ENCODE peak calls at places on chromosomes 2 and 18, in nine cellular contexts. O is tibial nerve, R is left ventricle myocardium inferior, M is skeletal muscle cell, A is GM12878, Y is dorsolateral prefrontal cortex, P is fibroblast of lung, Q is AG04449, X is left lung. F is an unnamed sample.

GRCh38 chr18:49730951-49731391 is 82.4 kb downstream of the ACAA2 start:
- DNase-seq in O (no peak), R (no peak), M (no peak), A (no peak), Y (no peak), P (no peak), Q (no peak), X (no peak), F (no peak)

GRCh38 chr2:109554758-109555157 is 59.0 kb downstream of the SEPTIN10 start:
- DNase-seq in O (no peak), R (no peak), M (no peak), A (no peak), Y (no peak), P (no peak), Q (no peak), X (no peak), F (no peak)

GRCh38 chr2:38947241-38948239 is 57.9 kb downstream of the ARHGEF33 start:
- DNase-seq in O (peak), R (peak), M (no peak), A (peak), Y (peak), P (peak), Q (peak), X (peak), F (peak)

GRCh38 chr18:59021500-59021899 is 118.2 kb upstream of the SEC11C start:
- DNase-seq in O (no peak), R (peak), M (no peak), A (no peak), Y (no peak), P (no peak), Q (no peak), X (no peak), F (no peak)

GRCh38 chr2:203327582-203327917 is 644 bp upstream of the ABI2 start:
- DNase-seq in O (no peak), R (no peak), M (no peak), A (no peak), Y (no peak), P (no peak), Q (no peak), X (no peak), F (no peak)

GRCh38 chr2:44753552-44754285 is 187.8 kb upstream of the SIX3 start:
- DNase-seq in O (no peak), R (no peak), M (peak), A (peak), Y (no peak), P (peak), Q (no peak), X (no peak), F (peak)

GRCh38 chr2:223057545-223057944 is 5.6 kb downstream of the KCNE4 start:
- DNase-seq in O (no peak), R (no peak), M (no peak), A (no peak), Y (no peak), P (no peak), Q (no peak), X (no peak), F (no peak)

GRCh38 chr2:63035169-63035568 is 15.5 kb upstream of the OTX1 start:
- DNase-seq in O (no peak), R (no peak), M (no peak), A (no peak), Y (no peak), P (no peak), Q (no peak), X (no peak), F (no peak)

GRCh38 chr2:135825131-135825854 is 11.7 kb downstream of the LCT start:
- DNase-seq in O (no peak), R (no peak), M (no peak), A (no peak), Y (no peak), P (no peak), Q (no peak), X (no peak), F (no peak)

GRCh38 chr2:178523596-178524134 is 43.4 kb downstream of the PLEKHA3 start:
- DNase-seq in O (no peak), R (no peak), M (no peak), A (no peak), Y (no peak), P (no peak), Q (no peak), X (no peak), F (no peak)

GRCh38 chr18:23822590-23823385 is 133.5 kb downstream of the LAMA3 start:
- DNase-seq in O (no peak), R (no peak), M (no peak), A (no peak), Y (no peak), P (peak), Q (no peak), X (no peak), F (peak)

GRCh38 chr2:58571181-58571852 is 330.2 kb upstream of the FANCL start:
- DNase-seq in O (peak), R (no peak), M (peak), A (peak), Y (no peak), P (peak), Q (peak), X (no peak), F (peak)

GRCh38 chr2:127220102-127220806 is at the start of gene CYP27C1:
- DNase-seq in O (no peak), R (no peak), M (no peak), A (no peak), Y (no peak), P (peak), Q (no peak), X (no peak), F (no peak)

GRCh38 chr2:149715005-149715592 is 127.5 kb upstream of the MMADHC start:
- DNase-seq in O (no peak), R (no peak), M (no peak), A (no peak), Y (no peak), P (peak), Q (no peak), X (no peak), F (peak)

GRCh38 chr2:196985524-196986183 is 59.1 kb upstream of the PGAP1 start:
- DNase-seq in O (no peak), R (no peak), M (no peak), A (no peak), Y (no peak), P (no peak), Q (no peak), X (no peak), F (no peak)

GRCh38 chr2:240355962-240356361 is 79.5 kb upstream of the GPC1 start:
- DNase-seq in O (no peak), R (no peak), M (no peak), A (no peak), Y (no peak), P (no peak), Q (no peak), X (peak), F (no peak)

GRCh38 chr2:128635361-128635900 is 316.8 kb upstream of the HS6ST1 start:
- DNase-seq in O (no peak), R (no peak), M (no peak), A (no peak), Y (no peak), P (no peak), Q (no peak), X (peak), F (no peak)

GRCh38 chr2:150612957-150613710 is 125.7 kb upstream of the RND3 start:
- DNase-seq in O (no peak), R (no peak), M (no peak), A (no peak), Y (no peak), P (no peak), Q (no peak), X (no peak), F (no peak)

GRCh38 chr2:68435605-68436004 is 31.5 kb downstream of the FBXO48 start:
- DNase-seq in O (no peak), R (no peak), M (peak), A (no peak), Y (no peak), P (peak), Q (peak), X (no peak), F (no peak)

GRCh38 chr2:56811401-56811800 is 627.6 kb downstream of the CCDC85A start:
- DNase-seq in O (no peak), R (no peak), M (no peak), A (no peak), Y (no peak), P (no peak), Q (no peak), X (no peak), F (no peak)

GRCh38 chr2:211376410-211376809 is 820.0 kb downstream of the CPS1 start:
- DNase-seq in O (no peak), R (no peak), M (no peak), A (no peak), Y (no peak), P (no peak), Q (no peak), X (no peak), F (no peak)

GRCh38 chr2:160406591-160407392 is 86.8 kb downstream of the RBMS1 start:
- DNase-seq in O (peak), R (peak), M (peak), A (no peak), Y (peak), P (peak), Q (no peak), X (peak), F (no peak)

GRCh38 chr2:77484026-77484425 is 38.1 kb downstream of the LRRTM4 start:
- DNase-seq in O (no peak), R (no peak), M (no peak), A (no peak), Y (no peak), P (peak), Q (no peak), X (no peak), F (no peak)

GRCh38 chr2:29663266-29663665 is 258.1 kb downstream of the ALK start:
- DNase-seq in O (no peak), R (no peak), M (peak), A (no peak), Y (no peak), P (peak), Q (peak), X (no peak), F (peak)

GRCh38 chr2:12982149-12982584 is 265.4 kb downstream of the TRIB2 start:
- DNase-seq in O (no peak), R (no peak), M (no peak), A (no peak), Y (no peak), P (peak), Q (no peak), X (no peak), F (no peak)

GRCh38 chr2:147365577-147365976 is 479.3 kb upstream of the ACVR2A start:
- DNase-seq in O (no peak), R (no peak), M (no peak), A (no peak), Y (no peak), P (no peak), Q (no peak), X (no peak), F (no peak)

GRCh38 chr2:241417626-241418025 is 61.5 kb downstream of the FARP2 start:
- DNase-seq in O (no peak), R (no peak), M (no peak), A (no peak), Y (no peak), P (no peak), Q (no peak), X (no peak), F (no peak)

GRCh38 chr2:240888890-240889573 is 6.9 kb downstream of the MAB21L4 start:
- DNase-seq in O (no peak), R (no peak), M (no peak), A (no peak), Y (no peak), P (no peak), Q (no peak), X (no peak), F (no peak)

GRCh38 chr2:213188971-213189899 is 37.8 kb upstream of the IKZF2 start:
- DNase-seq in O (no peak), R (no peak), M (no peak), A (no peak), Y (no peak), P (peak), Q (no peak), X (no peak), F (no peak)

GRCh38 chr2:222912117-222912516 is 51.3 kb downstream of the ACSL3 start:
- DNase-seq in O (peak), R (no peak), M (peak), A (peak), Y (no peak), P (no peak), Q (no peak), X (no peak), F (no peak)

GRCh38 chr2:119707117-119708087 is 28.4 kb downstream of the TMEM177 start:
- DNase-seq in O (no peak), R (no peak), M (no peak), A (no peak), Y (no peak), P (no peak), Q (no peak), X (no peak), F (no peak)

GRCh38 chr2:8821276-8822217 is 15.9 kb downstream of the KIDINS220 start:
- DNase-seq in O (peak), R (peak), M (peak), A (no peak), Y (no peak), P (peak), Q (peak), X (peak), F (no peak)

GRCh38 chr2:121018136-121019057 is 266.6 kb downstream of the TFCP2L1 start:
- DNase-seq in O (no peak), R (peak), M (peak), A (no peak), Y (no peak), P (peak), Q (no peak), X (peak), F (no peak)

GRCh38 chr2:121021685-121022084 is 263.3 kb downstream of the TFCP2L1 start:
- DNase-seq in O (peak), R (no peak), M (no peak), A (no peak), Y (no peak), P (no peak), Q (no peak), X (no peak), F (no peak)

GRCh38 chr2:121017411-121017810 is 267.6 kb downstream of the TFCP2L1 start:
- DNase-seq in O (no peak), R (no peak), M (no peak), A (no peak), Y (no peak), P (no peak), Q (no peak), X (no peak), F (no peak)

GRCh38 chr2:121019756-121020155 is 265.2 kb downstream of the TFCP2L1 start:
- DNase-seq in O (no peak), R (no peak), M (no peak), A (no peak), Y (no peak), P (no peak), Q (no peak), X (no peak), F (no peak)

GRCh38 chr2:121019073-121019472 is 265.9 kb downstream of the TFCP2L1 start:
- DNase-seq in O (no peak), R (no peak), M (no peak), A (no peak), Y (no peak), P (no peak), Q (no peak), X (peak), F (no peak)
- H3K4me3 ChIP-seq in O (peak), R (peak), M (no peak), A (no peak), Y (no peak), P (no peak), Q (no peak), X (no peak), F (no peak)

GRCh38 chr2:219526320-219527075 is 12.2 kb downstream of the ASIC4 start:
- DNase-seq in O (no peak), R (no peak), M (no peak), A (no peak), Y (no peak), P (no peak), Q (no peak), X (no peak), F (no peak)
- H3K4me3 ChIP-seq in O (no peak), R (no peak), M (no peak), A (no peak), Y (no peak), P (no peak), Q (no peak), X (no peak), F (no peak)

GRCh38 chr2:70888389-70888924 is 47.2 kb upstream of the ATP6V1B1 start:
- DNase-seq in O (no peak), R (no peak), M (no peak), A (no peak), Y (no peak), P (no peak), Q (no peak), X (no peak), F (no peak)
- H3K4me3 ChIP-seq in O (peak), R (peak), M (no peak), A (no peak), Y (no peak), P (no peak), Q (peak), X (no peak), F (no peak)

DNA sequence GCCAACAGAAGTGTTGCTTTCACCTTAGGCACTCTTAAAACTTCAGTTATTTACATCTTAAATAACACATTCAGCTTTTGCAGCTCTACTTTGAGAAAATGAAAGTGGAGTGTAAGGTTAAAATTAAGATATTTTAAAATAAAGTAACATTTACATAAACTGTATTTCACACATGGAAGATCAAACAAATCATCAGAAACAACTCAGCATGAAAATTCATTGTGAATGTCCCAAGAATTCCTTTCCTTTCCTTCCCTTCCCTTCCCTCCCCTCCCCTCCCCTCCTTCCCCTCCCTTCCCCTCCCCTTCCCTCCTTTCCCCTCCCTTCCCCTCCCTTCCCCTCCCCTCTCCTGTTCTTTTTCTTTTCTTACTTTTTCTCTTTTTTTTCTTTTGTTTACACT is 238.0 kb upstream of the DOK6 start:
- DNase-seq in O (no peak), R (no peak), M (no peak), A (no peak), Y (no peak), P (no peak), Q (no peak), X (no peak), F (no peak)
- H3K4me3 ChIP-seq in O (no peak), R (no peak), M (no peak), A (no peak), Y (no peak), P (no peak), Q (no peak), X (no peak), F (no peak)